ENCODE peak calls at places on chromosomes 4 and X, in four cellular contexts. One of them, this sample, is unnamed. For H3K36me3, the result is how much of the 10 kb centered on the place peaks cover.

GRCh38 chrX:13937370-13938052 is 92.2 kb downstream of the GEMIN8 start:
- DNase-seq in CD4-positive, alpha-beta memory T cell: no peak
- DNase-seq in sigmoid colon: no peak
- DNase-seq in DND-41: no peak
- DNase-seq in this sample: no peak

GRCh38 chr4:17770845-17771244 is 10.6 kb downstream of the FAM184B start:
- DNase-seq in DND-41: no peak
- DNase-seq in CD4-positive, alpha-beta memory T cell: no peak
- DNase-seq in sigmoid colon: no peak
- DNase-seq in this sample: no peak

GRCh38 chrX:129540068-129540653 is at the start of gene OCRL:
- DNase-seq in CD4-positive, alpha-beta memory T cell: peak
- DNase-seq in DND-41: peak
- DNase-seq in sigmoid colon: peak
- DNase-seq in this sample: peak

GRCh38 chr4:37008199-37008598 is 236.3 kb upstream of the NWD2 start:
- DNase-seq in DND-41: no peak
- DNase-seq in sigmoid colon: no peak
- DNase-seq in CD4-positive, alpha-beta memory T cell: no peak
- DNase-seq in this sample: no peak

GRCh38 chrX:108025954-108026616 is 18.8 kb upstream of the VSIG1 start:
- DNase-seq in sigmoid colon: no peak
- DNase-seq in CD4-positive, alpha-beta memory T cell: peak
- DNase-seq in DND-41: no peak
- DNase-seq in this sample: no peak

GRCh38 chr4:68736813-68737212 is 66.4 kb upstream of the UGT2B15 start:
- DNase-seq in sigmoid colon: no peak
- DNase-seq in CD4-positive, alpha-beta memory T cell: no peak
- DNase-seq in DND-41: no peak
- DNase-seq in this sample: no peak

GRCh38 chr4:71216316-71216959 is 122.4 kb upstream of the SLC4A4 start:
- DNase-seq in DND-41: no peak
- DNase-seq in CD4-positive, alpha-beta memory T cell: no peak
- DNase-seq in sigmoid colon: no peak
- DNase-seq in this sample: no peak

GRCh38 chr4:101791189-101791572 is 651 bp downstream of the BANK1 start:
- DNase-seq in DND-41: no peak
- DNase-seq in CD4-positive, alpha-beta memory T cell: no peak
- DNase-seq in sigmoid colon: no peak
- DNase-seq in this sample: peak

GRCh38 chrX:8820910-8821527 is 19.8 kb upstream of the FAM9A start:
- DNase-seq in DND-41: no peak
- DNase-seq in CD4-positive, alpha-beta memory T cell: no peak
- DNase-seq in sigmoid colon: no peak
- DNase-seq in this sample: no peak

GRCh38 chrX:69014200-69014599 is 151.1 kb downstream of the PJA1 start:
- DNase-seq in DND-41: no peak
- DNase-seq in sigmoid colon: no peak
- DNase-seq in CD4-positive, alpha-beta memory T cell: no peak
- DNase-seq in this sample: no peak

GRCh38 chrX:24231169-24231568 is 81.6 kb downstream of the ZFX start:
- DNase-seq in CD4-positive, alpha-beta memory T cell: no peak
- DNase-seq in DND-41: no peak
- DNase-seq in sigmoid colon: no peak
- DNase-seq in this sample: no peak

GRCh38 chrX:134460861-134461218 is 875 bp downstream of the HPRT1 start:
- DNase-seq in DND-41: no peak
- DNase-seq in sigmoid colon: no peak
- DNase-seq in CD4-positive, alpha-beta memory T cell: no peak
- DNase-seq in this sample: no peak

GRCh38 chr4:174681723-174682300 is 147.2 kb downstream of the GLRA3 start:
- DNase-seq in DND-41: no peak
- DNase-seq in CD4-positive, alpha-beta memory T cell: no peak
- DNase-seq in sigmoid colon: no peak
- DNase-seq in this sample: no peak

GRCh38 chr4:10459305-10459704 is 2.1 kb upstream of the ZNF518B start:
- DNase-seq in CD4-positive, alpha-beta memory T cell: no peak
- DNase-seq in DND-41: no peak
- DNase-seq in sigmoid colon: no peak
- DNase-seq in this sample: no peak

GRCh38 chrX:46624090-46624786 is 50.7 kb downstream of the CHST7 start:
- DNase-seq in DND-41: no peak
- DNase-seq in CD4-positive, alpha-beta memory T cell: no peak
- DNase-seq in sigmoid colon: no peak
- DNase-seq in this sample: no peak

GRCh38 chr4:154743683-154744340 is at the start of gene LRAT:
- DNase-seq in CD4-positive, alpha-beta memory T cell: peak
- DNase-seq in DND-41: no peak
- DNase-seq in sigmoid colon: peak
- DNase-seq in this sample: peak

GRCh38 chrX:139077303-139078131 is 366.0 kb upstream of the FGF13 start:
- DNase-seq in CD4-positive, alpha-beta memory T cell: no peak
- DNase-seq in sigmoid colon: no peak
- DNase-seq in DND-41: no peak
- DNase-seq in this sample: no peak

GRCh38 chrX:3448563-3448962 is 102.1 kb upstream of the MXRA5 start:
- DNase-seq in sigmoid colon: no peak
- DNase-seq in CD4-positive, alpha-beta memory T cell: no peak
- DNase-seq in DND-41: no peak
- DNase-seq in this sample: no peak

GRCh38 chrX:110168585-110168984 is 149.3 kb downstream of the AMMECR1 start:
- DNase-seq in sigmoid colon: no peak
- DNase-seq in DND-41: no peak
- DNase-seq in CD4-positive, alpha-beta memory T cell: no peak
- DNase-seq in this sample: no peak

GRCh38 chrX:64894454-64895038 is 81.7 kb downstream of the ZC4H2 start:
- DNase-seq in DND-41: peak
- DNase-seq in CD4-positive, alpha-beta memory T cell: peak
- DNase-seq in sigmoid colon: no peak
- DNase-seq in this sample: peak

GRCh38 chr4:119678761-119679160 is 50.2 kb upstream of the PDE5A start:
- DNase-seq in DND-41: no peak
- DNase-seq in CD4-positive, alpha-beta memory T cell: no peak
- DNase-seq in sigmoid colon: no peak
- DNase-seq in this sample: no peak

GRCh38 chrX:97494756-97495372 is 611.2 kb downstream of the RPA4 start:
- DNase-seq in sigmoid colon: no peak
- DNase-seq in DND-41: no peak
- DNase-seq in CD4-positive, alpha-beta memory T cell: no peak
- DNase-seq in this sample: no peak

GRCh38 chr4:120056249-120056648 is 10.4 kb downstream of the MAD2L1 start:
- DNase-seq in CD4-positive, alpha-beta memory T cell: no peak
- DNase-seq in sigmoid colon: no peak
- DNase-seq in DND-41: no peak
- DNase-seq in this sample: peak

GRCh38 chrX:40202456-40202855 is 104.7 kb upstream of the BCOR start:
- DNase-seq in sigmoid colon: no peak
- DNase-seq in CD4-positive, alpha-beta memory T cell: no peak
- DNase-seq in DND-41: peak
- DNase-seq in this sample: peak

GRCh38 chrX:107700802-107701201 is 72.5 kb downstream of the PRPS1 start:
- DNase-seq in sigmoid colon: no peak
- DNase-seq in CD4-positive, alpha-beta memory T cell: no peak
- DNase-seq in DND-41: no peak
- DNase-seq in this sample: no peak

GRCh38 chrX:149497626-149498025 is 7.5 kb downstream of the IDS start:
- DNase-seq in sigmoid colon: no peak
- DNase-seq in CD4-positive, alpha-beta memory T cell: no peak
- DNase-seq in DND-41: no peak
- DNase-seq in this sample: no peak
- H3K36me3 ChIP-seq in sigmoid colon: under half
- H3K36me3 ChIP-seq in CD4-positive, alpha-beta memory T cell: half or more
- H3K36me3 ChIP-seq in DND-41: half or more
- H3K36me3 ChIP-seq in this sample: half or more

DNA sequence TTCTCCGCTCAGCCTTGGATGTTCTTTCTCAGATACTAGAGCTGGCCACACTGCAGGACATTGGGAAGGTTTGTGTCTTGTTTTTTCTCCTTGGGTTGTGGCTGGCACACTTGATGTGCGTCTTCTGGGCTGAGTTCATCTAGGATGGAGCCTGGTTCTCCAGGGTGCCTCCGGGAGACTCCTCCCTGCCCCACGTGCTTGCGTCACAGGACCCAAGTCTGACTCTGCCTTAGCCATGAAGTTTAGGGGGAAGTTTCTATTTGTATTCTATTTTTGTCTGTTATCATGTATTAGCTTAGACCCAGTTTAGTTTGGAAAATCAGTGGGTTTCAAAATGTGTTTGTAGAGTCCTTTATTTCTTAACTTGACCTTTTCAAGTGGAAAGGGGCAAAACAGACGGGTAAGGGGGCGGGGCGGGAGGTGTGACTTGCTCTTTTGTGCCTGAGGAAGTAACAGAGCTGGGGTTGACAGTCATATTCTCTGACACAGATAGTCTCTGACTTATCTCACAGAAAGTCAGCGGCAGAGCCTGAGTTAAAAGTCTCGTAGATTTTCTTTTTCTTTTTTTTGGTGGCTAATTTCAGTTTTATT is 85.9 kb downstream of the HTT start:
- DNase-seq in DND-41: no peak
- DNase-seq in sigmoid colon: no peak
- DNase-seq in CD4-positive, alpha-beta memory T cell: no peak
- DNase-seq in this sample: no peak
- H3K36me3 ChIP-seq in DND-41: under half
- H3K36me3 ChIP-seq in sigmoid colon: under half
- H3K36me3 ChIP-seq in CD4-positive, alpha-beta memory T cell: under half
- H3K36me3 ChIP-seq in this sample: half or more

DNA sequence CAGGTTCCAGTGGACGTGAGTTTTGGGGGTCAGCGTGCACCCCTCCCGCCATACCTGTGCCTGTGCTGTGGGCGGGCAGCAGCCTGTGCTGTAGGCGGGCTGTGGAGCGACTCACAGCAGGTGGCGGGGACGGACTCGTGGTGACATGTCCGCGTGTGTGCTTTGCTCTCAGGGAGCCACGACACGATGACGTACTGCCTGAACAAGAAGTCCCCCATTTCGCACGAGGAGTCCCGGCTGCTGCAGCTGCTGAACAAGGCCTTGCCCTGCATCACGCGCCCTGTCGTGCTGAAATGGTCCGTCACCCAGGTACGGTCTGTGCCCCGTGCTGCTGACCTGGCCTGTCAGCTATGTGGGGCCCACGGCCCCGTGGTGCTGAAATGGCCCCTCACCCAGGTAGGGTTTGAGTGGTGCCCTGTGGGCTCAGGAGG is 7.4 kb downstream of the PLCXD1 start:
- DNase-seq in DND-41: no peak
- DNase-seq in CD4-positive, alpha-beta memory T cell: no peak
- DNase-seq in sigmoid colon: peak
- DNase-seq in this sample: no peak
- H3K36me3 ChIP-seq in DND-41: half or more
- H3K36me3 ChIP-seq in CD4-positive, alpha-beta memory T cell: under half
- H3K36me3 ChIP-seq in sigmoid colon: under half
- H3K36me3 ChIP-seq in this sample: under half

GRCh38 chr4:48578132-48578964 is 88.3 kb downstream of the ZAR1 start:
- DNase-seq in CD4-positive, alpha-beta memory T cell: peak
- DNase-seq in DND-41: peak
- DNase-seq in sigmoid colon: peak
- DNase-seq in this sample: peak

GRCh38 chr4:48571471-48571870 is 81.4 kb downstream of the ZAR1 start:
- DNase-seq in sigmoid colon: no peak
- DNase-seq in CD4-positive, alpha-beta memory T cell: no peak
- DNase-seq in DND-41: no peak
- DNase-seq in this sample: no peak

GRCh38 chr4:48570646-48571220 is 80.7 kb downstream of the ZAR1 start:
- DNase-seq in DND-41: no peak
- DNase-seq in sigmoid colon: no peak
- DNase-seq in CD4-positive, alpha-beta memory T cell: no peak
- DNase-seq in this sample: no peak

DNA sequence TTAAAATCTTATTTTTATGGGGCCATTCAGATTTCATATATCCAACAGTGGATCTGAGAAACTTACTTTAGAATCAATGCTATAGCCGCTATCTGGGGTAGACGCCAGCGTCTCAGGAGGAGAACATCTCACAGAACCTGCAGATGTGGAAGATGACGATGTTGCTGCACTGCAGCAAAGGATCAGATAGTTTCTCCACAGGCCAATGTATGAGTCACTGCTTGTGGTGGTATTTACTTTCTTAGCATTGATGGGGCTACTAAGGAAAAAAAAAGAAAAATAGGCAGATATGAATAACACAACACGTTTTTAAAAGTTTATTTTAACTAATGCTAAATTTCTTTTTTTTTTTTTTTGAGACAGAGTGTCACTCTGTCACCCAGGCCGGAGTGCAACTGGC is 85.9 kb downstream of the ZAR1 start:
- DNase-seq in sigmoid colon: no peak
- DNase-seq in CD4-positive, alpha-beta memory T cell: no peak
- DNase-seq in DND-41: no peak
- DNase-seq in this sample: no peak
- H3K36me3 ChIP-seq in sigmoid colon: under half
- H3K36me3 ChIP-seq in CD4-positive, alpha-beta memory T cell: under half
- H3K36me3 ChIP-seq in DND-41: half or more
- H3K36me3 ChIP-seq in this sample: under half

GRCh38 chr4:153296424-153296823 is 48.1 kb upstream of the MND1 start:
- DNase-seq in sigmoid colon: peak
- DNase-seq in DND-41: no peak
- DNase-seq in CD4-positive, alpha-beta memory T cell: no peak
- DNase-seq in this sample: no peak
- H3K36me3 ChIP-seq in sigmoid colon: under half
- H3K36me3 ChIP-seq in DND-41: under half
- H3K36me3 ChIP-seq in CD4-positive, alpha-beta memory T cell: under half
- H3K36me3 ChIP-seq in this sample: under half

GRCh38 chrX:1385824-1386223 is 6.1 kb downstream of the SLC25A6 start:
- DNase-seq in CD4-positive, alpha-beta memory T cell: no peak
- DNase-seq in DND-41: no peak
- DNase-seq in sigmoid colon: no peak
- DNase-seq in this sample: no peak
- H3K36me3 ChIP-seq in CD4-positive, alpha-beta memory T cell: half or more
- H3K36me3 ChIP-seq in DND-41: half or more
- H3K36me3 ChIP-seq in sigmoid colon: half or more
- H3K36me3 ChIP-seq in this sample: half or more

This sample was measured in CD4-positive, CD25-positive, alpha-beta regulatory T cell.